ENCODE peak calls at places on chromosomes 6 and 20, in ten cellular contexts. B is HFFc6, I is Panc1, M is neural crest cell, J is A549, Q is BE2C, Z is tibial artery, K is HCT116, A is nephron progenitor cell, G is cardiac muscle cell. H is an unnamed sample.

GRCh38 chr6:21900730-21901129 is 307.2 kb downstream of the SOX4 start:
- DNase-seq in B (peak; percentile 55), I (peak; percentile 47), G (peak; percentile 58), J (peak; percentile 51), K (no peak), Z (no peak), A (no peak), M (no peak), Q (no peak), H (peak; percentile 42)

GRCh38 chr6:22142931-22143330 is 153.9 kb downstream of the PRL start:
- DNase-seq in A (no peak), Q (no peak), J (no peak), I (no peak), B (no peak), M (no peak), G (no peak), K (no peak), Z (no peak), H (no peak)

GRCh38 chr20:37677969-37678610 is 15.7 kb upstream of the CTNNBL1 start:
- DNase-seq in A (no peak), Z (no peak), G (no peak), B (no peak), M (no peak), J (no peak), I (no peak), Q (no peak), K (no peak), H (no peak)

GRCh38 chr6:55100729-55101128 is 73.6 kb upstream of the HCRTR2 start:
- DNase-seq in I (no peak), Q (no peak), A (no peak), K (no peak), Z (no peak), B (no peak), G (no peak), J (no peak), M (no peak), H (no peak)

GRCh38 chr20:1301031-1301529 is 27.9 kb downstream of the SDCBP2 start:
- DNase-seq in J (peak; percentile 31), I (no peak), A (no peak), B (peak; percentile 31), M (no peak), G (peak; percentile 74), Z (peak; percentile 35), K (peak; percentile 18), Q (no peak), H (no peak)

GRCh38 chr20:31560094-31560899 is 44.8 kb upstream of the ID1 start:
- DNase-seq in J (peak; percentile 94), Z (peak; percentile 88), G (peak; percentile 92), B (peak; percentile 81), A (peak; percentile 74), M (peak; percentile 77), Q (peak; percentile 78), K (peak; percentile 59), I (peak; percentile 84), H (peak; percentile 65)

GRCh38 chr6:36139431-36139830 is 9.1 kb downstream of the MAPK13 start:
- DNase-seq in G (peak; percentile 48), I (no peak), B (no peak), M (no peak), Z (no peak), A (peak; percentile 43), K (no peak), J (no peak), Q (peak; percentile 91), H (no peak)

GRCh38 chr6:41288025-41288777 is 1.7 kb upstream of the TREM1 start:
- DNase-seq in J (no peak), Z (no peak), Q (no peak), B (no peak), I (no peak), A (no peak), K (no peak), G (peak; percentile 18), M (no peak), H (no peak)

GRCh38 chr20:7841967-7842301 is 98.3 kb downstream of the HAO1 start:
- DNase-seq in M (no peak), I (peak; percentile 22), B (peak; percentile 75), J (peak; percentile 85), K (no peak), A (no peak), G (peak; percentile 94), Q (no peak), Z (no peak), H (peak; percentile 39)

GRCh38 chr6:20403766-20404640 is 2.3 kb downstream of the E2F3 start:
- DNase-seq in Q (peak; percentile 66), I (peak; percentile 4), K (peak; percentile 12), A (no peak), J (peak; percentile 63), B (peak; percentile 27), Z (peak; percentile 70), M (peak; percentile 55), G (peak; percentile 63), H (peak; percentile 19)

GRCh38 chr6:134529921-134530320 is 212.0 kb upstream of the SGK1 start:
- DNase-seq in G (peak; percentile 47), M (no peak), K (no peak), Q (no peak), A (no peak), I (no peak), J (peak; percentile 89), Z (no peak), B (no peak), H (no peak)

GRCh38 chr6:3442444-3443220 is 14.2 kb downstream of the SLC22A23 start:
- DNase-seq in I (no peak), Z (no peak), A (no peak), K (no peak), M (no peak), J (peak; percentile 14), Q (no peak), G (peak; percentile 75), B (peak; percentile 14), H (no peak)

GRCh38 chr6:1544000-1544399 is 65.7 kb upstream of the FOXC1 start:
- DNase-seq in Q (no peak), Z (no peak), I (no peak), K (no peak), B (no peak), M (no peak), G (no peak), A (no peak), J (no peak), H (no peak)

GRCh38 chr20:60424267-60424904 is 466.2 kb downstream of the CDH26 start:
- DNase-seq in Q (no peak), M (no peak), B (no peak), Z (no peak), I (no peak), K (no peak), A (no peak), J (no peak), G (no peak), H (no peak)

GRCh38 chr20:41475507-41475906 is 108.9 kb upstream of the EMILIN3 start:
- DNase-seq in J (no peak), G (peak; percentile 34), Z (no peak), K (no peak), B (no peak), I (no peak), A (no peak), Q (no peak), M (no peak), H (no peak)

GRCh38 chr6:112296122-112296521 is 41.8 kb upstream of the LAMA4 start:
- DNase-seq in K (peak; percentile 27), Q (peak; percentile 48), G (peak; percentile 46), Z (no peak), I (peak; percentile 17), B (peak; percentile 85), M (peak; percentile 8), A (peak; percentile 6), J (peak; percentile 35), H (no peak)
- TF ChIP-seq CTCF in K (peak; percentile 74), Q (peak; percentile 80), G (peak; percentile 61), Z (no peak), I (peak; percentile 63), B (peak; percentile 79), M (peak; percentile 46), A (peak; percentile 39), J (peak; percentile 25), H (no peak)

GRCh38 chr20:14778875-14779274 is 441.5 kb upstream of the FLRT3 start:
- DNase-seq in Q (no peak), K (no peak), I (no peak), Z (no peak), A (no peak), J (no peak), M (no peak), B (no peak), G (no peak), H (no peak)

GRCh38 chr20:14775778-14776177 is 438.4 kb upstream of the FLRT3 start:
- DNase-seq in I (no peak), J (peak; percentile 89), K (peak; percentile 8), M (no peak), Q (peak; percentile 52), G (peak; percentile 35), B (no peak), A (no peak), Z (no peak), H (peak; percentile 15)

GRCh38 chr20:14780508-14780907 is 443.1 kb upstream of the FLRT3 start:
- DNase-seq in G (no peak), B (no peak), Z (no peak), K (no peak), Q (no peak), A (no peak), M (no peak), J (no peak), I (no peak), H (no peak)

GRCh38 chr20:14778096-14778495 is 440.7 kb upstream of the FLRT3 start:
- DNase-seq in Z (no peak), I (no peak), M (no peak), B (no peak), J (no peak), Q (no peak), G (no peak), A (no peak), K (no peak), H (no peak)

GRCh38 chr20:14777571-14777970 is 440.2 kb upstream of the FLRT3 start:
- DNase-seq in K (no peak), Q (no peak), B (no peak), G (no peak), Z (no peak), I (no peak), A (no peak), J (no peak), M (no peak), H (no peak)
- TF ChIP-seq CTCF in K (no peak), Q (no peak), B (no peak), G (no peak), Z (no peak), I (no peak), A (no peak), J (no peak), M (no peak), H (no peak)

GRCh38 chr6:162056745-162057144 is 670.8 kb downstream of the PRKN start:
- DNase-seq in Z (no peak), I (no peak), M (no peak), B (no peak), J (peak; percentile 58), Q (no peak), K (no peak), A (peak; percentile 17), G (peak; percentile 45), H (no peak)
- TF ChIP-seq CTCF in Z (no peak), I (no peak), M (no peak), B (no peak), J (no peak), Q (peak; percentile 4), K (no peak), A (no peak), G (no peak), H (no peak)

DNA sequence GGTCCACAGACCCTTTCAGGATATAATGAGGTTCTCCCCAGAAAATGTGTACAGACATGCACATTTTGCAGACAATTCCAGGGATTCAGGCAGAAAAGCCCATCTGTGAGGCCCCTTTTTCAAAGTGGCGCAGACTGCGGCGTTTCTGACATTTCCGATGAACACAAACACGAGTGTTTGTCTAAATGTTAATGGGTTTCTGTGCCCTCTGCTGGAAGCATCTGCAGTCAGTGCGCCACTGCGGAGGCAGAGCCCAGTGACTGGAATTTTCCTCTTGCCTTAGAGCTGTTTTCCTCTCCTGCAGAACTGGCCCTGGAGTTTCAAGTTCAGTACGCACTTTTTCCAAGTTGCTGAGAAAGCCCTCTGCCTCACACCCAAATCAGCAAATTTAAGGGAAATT is 15.3 kb downstream of the ANKRD60 start:
- DNase-seq in J (peak; percentile 29), I (no peak), Q (peak; percentile 57), G (no peak), Z (no peak), A (no peak), M (no peak), B (peak; percentile 32), K (no peak), H (no peak)
- TF ChIP-seq CTCF in J (peak; percentile 36), I (no peak), Q (peak; percentile 60), G (no peak), Z (no peak), A (no peak), M (no peak), B (peak; percentile 53), K (peak; percentile 6), H (no peak)

H was measured in uterus.